ENCODE peak calls at places on chromosomes 2 and 18, in five cellular contexts. Y is kidney epithelial cell, M is heart right ventricle, J is small intestine, S is GM23248. X is an unnamed sample.
A peak's percentile ranks its signal among the peaks of the same experiment; 100 is the strongest.

GRCh38 chr2:215063526-215063925 is 74.9 kb downstream of the ABCA12 start:
- DNase-seq in Y (no peak), M (no peak), J (no peak), S (no peak), X (no peak)

GRCh38 chr2:26429779-26430654 is 28.3 kb downstream of the DRC1 start:
- DNase-seq in Y (no peak), M (peak; percentile 21), J (no peak), S (peak; percentile 32), X (no peak)

GRCh38 chr2:46318579-46319460 is 21.6 kb downstream of the EPAS1 start:
- DNase-seq in Y (no peak), M (no peak), J (no peak), S (no peak), X (no peak)

GRCh38 chr2:104844813-104845551 is 8.9 kb upstream of the POU3F3 start:
- DNase-seq in Y (no peak), M (no peak), J (no peak), S (no peak), X (no peak)

GRCh38 chr2:236164201-236164982 is 3.8 kb downstream of the GBX2 start:
- DNase-seq in Y (no peak), M (no peak), J (no peak), S (peak; percentile 51), X (no peak)

GRCh38 chr18:50079571-50080295 is 115.2 kb downstream of the MYO5B start:
- DNase-seq in Y (no peak), M (peak; percentile 78), J (no peak), S (no peak), X (no peak)

GRCh38 chr2:42101641-42102605 is 54.1 kb downstream of the PKDCC start:
- DNase-seq in Y (peak; percentile 61), M (peak; percentile 57), J (peak; percentile 62), S (peak; percentile 82), X (peak; percentile 80)

GRCh38 chr2:120733238-120733942 is 2.3 kb upstream of the GLI2 start:
- DNase-seq in Y (no peak), M (no peak), J (no peak), S (no peak), X (no peak)

GRCh38 chr2:11698009-11698922 is 28.3 kb upstream of the NTSR2 start:
- DNase-seq in Y (no peak), M (peak; percentile 50), J (no peak), S (peak; percentile 88), X (no peak)

GRCh38 chr2:143428700-143429099 is 299.5 kb downstream of the ARHGAP15 start:
- DNase-seq in Y (no peak), M (no peak), J (no peak), S (peak; percentile 16), X (no peak)

DNA sequence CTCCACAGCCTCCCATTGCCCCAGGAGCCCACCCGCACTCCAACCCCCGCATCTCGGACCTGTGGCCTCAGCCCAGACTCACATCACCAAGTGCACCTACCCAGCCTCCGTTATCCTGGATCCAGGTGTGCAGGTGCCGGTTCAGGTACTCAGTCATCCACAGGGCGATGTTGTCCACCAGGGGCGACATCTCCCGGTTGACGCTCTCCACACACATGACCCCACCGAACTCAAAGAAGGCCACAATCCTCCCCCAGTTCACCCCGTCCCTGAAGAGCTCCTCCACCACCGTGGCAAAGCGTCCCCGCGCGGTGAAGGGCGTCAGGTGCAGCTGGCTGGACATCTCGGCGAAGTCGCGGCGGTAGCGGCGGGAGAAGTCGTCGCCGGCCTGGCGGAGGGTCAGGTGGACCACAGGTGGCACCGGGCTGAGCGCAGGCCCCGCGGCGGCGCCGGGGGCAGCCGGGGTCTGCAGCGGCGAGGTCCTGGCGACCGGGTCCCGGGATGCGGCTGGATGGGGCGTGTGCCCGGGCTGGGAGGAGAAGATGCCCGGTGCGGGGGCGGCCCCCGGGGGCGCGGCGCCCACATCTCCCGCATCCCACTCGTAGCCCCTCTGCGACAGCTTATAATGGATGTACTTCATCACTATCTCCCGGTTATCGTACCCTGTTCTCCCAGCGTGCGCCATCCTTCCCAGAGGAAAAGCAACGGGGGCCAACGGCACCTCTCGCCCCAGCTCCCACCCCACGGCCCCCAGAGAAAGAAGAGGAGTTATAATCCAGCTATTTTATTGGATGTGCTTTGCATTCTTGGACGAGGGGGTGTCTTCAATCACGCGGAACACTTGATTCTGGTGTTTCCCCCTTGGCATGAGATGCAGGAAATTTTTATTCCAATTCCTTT is 1.3 kb downstream of the BCL2 start:
- DNase-seq in Y (no peak), M (peak; percentile 62), J (peak; percentile 75), S (peak; percentile 47), X (no peak)
- H3K4me3 ChIP-seq in Y (peak overlapping the region; percentile 74), M (peak overlapping the region; percentile 80), J (peak overlapping the region; percentile 85), S (peak overlapping the region; percentile 77), X (peak overlapping the region; percentile 70)

DNA sequence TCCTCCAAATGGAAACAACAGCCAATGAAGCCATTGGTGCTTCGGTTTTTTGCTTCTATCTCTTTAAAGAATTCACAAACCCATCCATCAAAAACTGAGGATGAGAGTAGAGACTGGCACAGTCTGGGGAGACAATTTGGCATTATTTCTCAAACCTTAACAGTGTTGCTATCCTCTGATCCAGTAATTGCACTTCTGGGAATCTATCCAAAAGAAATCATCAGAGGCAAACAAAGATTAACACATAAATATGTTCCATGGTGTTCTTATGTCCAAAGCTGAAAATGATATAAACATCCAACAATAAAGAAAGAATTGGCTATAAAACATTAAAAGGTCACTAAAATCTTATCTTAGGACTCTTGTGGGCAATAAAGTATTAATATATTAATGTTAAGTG is 35.1 kb downstream of the REEP1 start:
- DNase-seq in Y (no peak), M (no peak), J (no peak), S (no peak), X (no peak)
- H3K27me3 ChIP-seq in Y (peaks cover 2% of the 10 kb centered on the region), M (no peaks in the 10 kb centered on the region), J (no peaks in the 10 kb centered on the region), S (peaks cover 32% of the 10 kb centered on the region), X (peaks cover 19% of the 10 kb centered on the region)

DNA sequence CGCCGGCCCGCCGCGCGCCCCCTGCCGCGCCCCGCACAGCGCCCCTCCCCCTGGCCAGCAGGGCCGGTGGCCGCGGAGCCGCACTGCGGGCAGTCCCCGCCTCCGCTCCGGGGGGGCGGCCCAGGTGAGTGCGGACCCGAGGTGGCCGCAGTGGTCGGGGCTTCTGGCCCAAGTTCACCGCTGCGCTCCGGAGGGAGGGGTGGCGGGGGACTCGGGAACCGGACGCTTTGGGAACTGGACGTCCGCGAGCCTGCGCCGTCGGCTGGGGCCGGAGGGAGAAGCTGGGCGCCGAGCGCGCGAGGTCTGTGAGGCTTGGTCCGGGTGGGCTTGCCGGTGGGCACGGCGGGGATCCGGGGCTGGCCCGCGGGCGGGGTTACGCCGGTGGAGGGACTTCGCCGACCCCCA is 587 bp upstream of the LDLRAD4 start:
- DNase-seq in Y (no peak), M (peak; percentile 53), J (peak; percentile 14), S (no peak), X (no peak)
- H3K4me3 ChIP-seq in Y (peak overlapping the region; percentile 48), M (peak overlapping the region; percentile 82), J (peak overlapping the region; percentile 91), S (no peak overlapping the region), X (no peak overlapping the region)

DNA sequence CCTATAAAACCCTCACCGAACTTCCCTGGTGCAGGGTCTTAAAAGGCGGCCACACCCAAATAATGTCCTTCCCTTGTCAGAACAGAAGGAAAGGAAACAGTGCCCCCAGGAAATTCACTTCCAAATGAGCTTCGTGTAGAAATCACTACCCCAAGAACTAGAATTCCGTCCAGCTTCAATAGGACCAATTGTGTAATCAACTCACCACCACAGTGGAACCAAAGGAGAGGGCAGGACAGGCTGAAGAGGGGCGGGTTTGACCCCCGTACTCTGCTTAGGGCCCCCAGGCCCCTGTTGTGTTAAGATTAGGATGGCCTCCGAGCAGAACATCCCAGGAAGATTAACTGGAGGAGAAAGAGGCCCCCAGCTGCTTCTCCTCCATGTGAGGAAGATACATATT is 24.1 kb downstream of the GPR35 start:
- DNase-seq in Y (no peak), M (no peak), J (no peak), S (no peak), X (no peak)
- H3K27me3 ChIP-seq in Y (peaks cover 34% of the 10 kb centered on the region), M (peaks cover 80% of the 10 kb centered on the region), J (peaks cover 13% of the 10 kb centered on the region), S (peaks cover 44% of the 10 kb centered on the region), X (peaks cover 47% of the 10 kb centered on the region)

DNA sequence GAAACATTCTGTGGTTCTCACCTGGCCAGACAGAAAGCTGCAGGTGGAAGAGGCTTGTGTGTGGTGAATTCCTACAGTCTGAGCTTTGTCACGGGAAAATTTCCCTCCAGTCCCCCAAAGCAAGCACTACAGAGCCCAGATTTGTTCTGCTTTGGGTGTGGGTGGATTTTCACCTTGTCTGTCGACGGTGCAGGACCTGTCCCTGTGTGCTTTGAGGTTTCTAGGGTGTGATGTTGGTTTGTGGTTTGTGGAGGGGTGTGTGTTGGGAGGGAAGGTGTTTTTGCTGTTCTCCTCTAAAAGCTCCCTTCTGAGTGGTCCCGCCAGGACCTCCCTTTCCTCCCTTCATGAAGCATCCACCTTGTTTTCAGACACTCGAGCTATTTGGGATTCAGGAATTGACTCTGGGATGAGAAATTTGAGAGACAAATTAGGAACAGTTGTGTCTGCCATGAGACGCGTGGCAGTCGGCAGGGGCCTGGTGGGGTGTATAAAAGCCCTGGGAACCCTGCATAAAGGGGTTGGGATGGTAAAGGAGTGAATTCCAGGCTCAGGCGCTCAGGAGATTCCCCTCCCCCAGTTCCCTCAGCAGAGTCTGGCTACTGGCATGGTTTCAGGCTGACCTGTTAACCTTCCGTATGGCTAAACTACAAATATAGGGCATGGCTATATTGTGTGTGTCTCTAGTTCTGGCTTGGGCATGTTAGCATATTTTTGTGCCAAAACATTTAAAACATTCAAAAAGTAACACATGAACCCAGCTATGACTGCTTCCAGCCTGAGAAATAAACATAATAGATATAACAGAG is 65.5 kb downstream of the DGKD start:
- DNase-seq in Y (no peak), M (no peak), J (no peak), S (no peak), X (no peak)
- H3K4me3 ChIP-seq in Y (no peak overlapping the region), M (no peak overlapping the region), J (no peak overlapping the region), S (no peak overlapping the region), X (no peak overlapping the region)

GRCh38 chr18:22172594-22173049 is 3.2 kb downstream of the GATA6 start:
- DNase-seq in Y (no peak), M (no peak), J (peak; percentile 56), S (peak; percentile 34), X (no peak)

GRCh38 chr18:22169889-22170420 is 566 bp downstream of the GATA6 start:
- DNase-seq in Y (no peak), M (peak; percentile 52), J (peak; percentile 80), S (peak; percentile 77), X (no peak)

GRCh38 chr18:22170421-22171262 is 1.3 kb downstream of the GATA6 start:
- DNase-seq in Y (no peak), M (peak; percentile 73), J (peak; percentile 52), S (peak; percentile 91), X (peak; percentile 24)

GRCh38 chr18:22171839-22172582 is 2.6 kb downstream of the GATA6 start:
- DNase-seq in Y (no peak), M (peak; percentile 42), J (no peak), S (peak; percentile 54), X (no peak)

GRCh38 chr18:22171263-22171838 is 2.0 kb downstream of the GATA6 start:
- DNase-seq in Y (no peak), M (peak; percentile 26), J (no peak), S (peak; percentile 39), X (no peak)
- H3K27me3 ChIP-seq in Y (peaks cover 65% of the 10 kb centered on the region), M (peaks cover 19% of the 10 kb centered on the region), J (peaks cover 26% of the 10 kb centered on the region), S (peaks cover 22% of the 10 kb centered on the region), X (peaks cover 24% of the 10 kb centered on the region)

DNA sequence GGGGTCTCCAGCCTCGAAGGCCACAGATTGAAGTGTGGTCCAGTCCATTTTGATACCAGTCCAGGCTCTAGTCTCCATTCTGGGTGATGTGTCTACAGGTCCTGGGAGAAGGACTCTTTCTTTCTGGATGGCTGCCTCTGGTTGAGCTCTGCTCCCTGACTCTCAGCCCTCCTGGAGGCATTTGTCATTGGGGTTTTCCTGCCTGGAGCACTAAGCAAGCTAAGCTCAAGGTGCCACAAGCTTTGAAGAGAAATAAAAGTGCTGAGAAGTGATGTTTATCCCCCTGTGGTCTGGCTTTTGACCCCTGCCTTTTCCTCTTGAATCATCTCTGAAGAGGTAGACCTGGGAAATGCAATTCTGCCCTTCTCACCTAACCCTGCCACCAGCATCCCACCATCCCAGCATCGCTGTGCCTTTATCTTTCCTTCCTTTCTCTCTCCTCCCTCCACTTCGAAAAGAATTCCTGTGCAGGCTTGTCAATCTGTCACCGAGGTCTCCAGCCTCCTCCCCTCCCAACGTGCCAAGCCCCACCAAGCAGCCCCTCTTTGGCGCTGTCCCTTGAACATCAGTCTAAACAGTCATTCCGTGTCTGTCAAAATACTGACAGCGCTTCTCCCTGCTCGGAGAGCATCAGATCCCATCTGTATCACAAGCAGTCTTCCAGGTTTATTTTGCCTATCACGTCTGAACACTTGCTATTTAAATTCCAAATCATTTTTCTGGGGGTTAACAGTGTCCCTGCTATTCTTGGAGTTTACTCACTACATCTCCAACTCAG is 334.6 kb upstream of the SLC14A2 start:
- DNase-seq in Y (peak; percentile 14), M (no peak), J (no peak), S (no peak), X (no peak)
- H3K4me3 ChIP-seq in Y (no peak overlapping the region), M (no peak overlapping the region), J (no peak overlapping the region), S (no peak overlapping the region), X (no peak overlapping the region)